ENCODE peak calls at places on chromosomes 3 and 15, in six cellular contexts. P, E, U, Y, B and K are unnamed samples.

GRCh38 chr3:21436846-21437245 is 314.2 kb downstream of the ZNF385D start:
- DNase-seq in P (peak), E (no peak), U (no peak), Y (no peak), B (no peak), K (no peak)

GRCh38 chr3:23944861-23945652 is at the start of gene NR1D2:
- DNase-seq in P (peak), E (peak), U (peak), Y (peak), B (peak), K (peak)

GRCh38 chr3:123789760-123790159 is 94.4 kb downstream of the MYLK start:
- DNase-seq in P (peak), E (no peak), U (no peak), Y (peak), B (no peak), K (no peak)

GRCh38 chr3:155032918-155033317 is 47.2 kb upstream of the MME start:
- DNase-seq in P (peak), E (peak), U (no peak), Y (peak), B (no peak), K (no peak)

GRCh38 chr15:92623435-92623834 is 32.1 kb downstream of the FAM174B start:
- DNase-seq in P (no peak), E (no peak), U (no peak), Y (no peak), B (no peak), K (no peak)

GRCh38 chr3:16048435-16049318 is 125.8 kb upstream of the GALNT15 start:
- DNase-seq in P (peak), E (peak), U (no peak), Y (peak), B (peak), K (peak)

GRCh38 chr3:71723452-71724170 is 1.6 kb downstream of the EIF4E3 start:
- DNase-seq in P (no peak), E (peak), U (no peak), Y (no peak), B (no peak), K (no peak)

GRCh38 chr3:149263856-149264255 is 42.2 kb upstream of the CP start:
- DNase-seq in P (no peak), E (no peak), U (no peak), Y (no peak), B (no peak), K (no peak)

GRCh38 chr15:48603123-48603500 is 42.4 kb downstream of the FBN1 start:
- DNase-seq in P (peak), E (no peak), U (no peak), Y (no peak), B (no peak), K (peak)

GRCh38 chr3:120622870-120623718 is 27.0 kb downstream of the NDUFB4 start:
- DNase-seq in P (peak), E (peak), U (no peak), Y (peak), B (no peak), K (peak)

GRCh38 chr3:54427951-54428871 is 305.9 kb downstream of the CACNA2D3 start:
- DNase-seq in P (peak), E (peak), U (no peak), Y (peak), B (peak), K (peak)

GRCh38 chr15:85580914-85581313 is 200.5 kb downstream of the AKAP13 start:
- DNase-seq in P (no peak), E (no peak), U (no peak), Y (no peak), B (no peak), K (no peak)

DNA sequence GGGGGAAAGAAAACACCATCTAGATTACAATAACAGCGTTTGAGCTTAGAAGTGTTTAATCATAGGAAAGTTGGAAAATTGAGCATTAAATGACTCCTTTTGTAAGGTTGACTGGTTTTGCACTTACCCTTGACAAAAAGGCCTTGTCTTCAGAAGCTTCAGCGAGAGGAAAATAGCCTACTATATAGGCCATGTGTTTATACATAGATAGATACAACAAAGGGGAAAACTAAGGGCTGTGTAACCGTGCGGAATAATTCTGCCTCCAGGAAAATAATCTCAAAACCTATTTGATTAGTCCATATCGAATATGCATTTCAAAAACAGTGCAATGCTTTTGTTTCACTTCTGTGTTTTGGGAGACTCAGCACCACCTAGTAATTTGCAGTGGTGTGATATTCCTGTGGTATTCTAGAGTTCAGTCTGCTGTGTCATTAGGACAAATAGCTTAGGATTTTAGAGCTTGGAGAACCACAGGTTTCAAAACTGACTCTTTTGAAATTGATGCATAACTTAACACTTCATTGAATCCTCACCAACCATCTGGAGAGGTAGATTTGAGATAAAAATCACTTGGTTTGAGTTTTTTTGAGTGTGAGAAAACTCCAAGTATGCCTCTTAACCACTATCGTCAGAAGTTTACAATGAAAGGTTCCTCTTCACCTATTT is 1.8 kb downstream of the ARHGAP31 start:
- DNase-seq in P (no peak), E (no peak), U (no peak), Y (peak), B (no peak), K (no peak)
- H3K9ac ChIP-seq in P (peak), E (peak), U (peak), Y (peak), B (no peak), K (no peak)

DNA sequence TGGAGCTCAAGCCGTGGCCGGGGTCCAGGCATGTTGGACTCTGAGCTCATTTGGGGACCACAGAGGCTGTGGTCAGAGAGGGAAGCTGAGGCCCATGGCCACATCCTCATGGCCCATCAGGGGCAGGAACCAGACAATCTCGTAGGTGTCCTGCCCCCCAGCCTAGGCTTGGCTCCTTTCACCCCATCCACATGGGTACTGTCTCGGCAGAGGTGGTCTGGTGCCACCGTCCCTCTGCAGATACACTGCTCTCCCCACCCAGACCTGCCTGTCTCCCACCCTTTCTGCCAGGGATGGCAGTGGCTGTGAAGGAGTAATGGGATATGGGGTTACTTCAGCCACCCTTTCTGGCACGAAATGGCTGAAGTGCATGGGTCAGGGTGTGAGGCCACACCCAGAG is 7.9 kb downstream of the PRSS50 start:
- DNase-seq in P (no peak), E (no peak), U (no peak), Y (no peak), B (no peak), K (peak)
- H3K9ac ChIP-seq in P (no peak), E (no peak), U (no peak), Y (no peak), B (no peak), K (no peak)

DNA sequence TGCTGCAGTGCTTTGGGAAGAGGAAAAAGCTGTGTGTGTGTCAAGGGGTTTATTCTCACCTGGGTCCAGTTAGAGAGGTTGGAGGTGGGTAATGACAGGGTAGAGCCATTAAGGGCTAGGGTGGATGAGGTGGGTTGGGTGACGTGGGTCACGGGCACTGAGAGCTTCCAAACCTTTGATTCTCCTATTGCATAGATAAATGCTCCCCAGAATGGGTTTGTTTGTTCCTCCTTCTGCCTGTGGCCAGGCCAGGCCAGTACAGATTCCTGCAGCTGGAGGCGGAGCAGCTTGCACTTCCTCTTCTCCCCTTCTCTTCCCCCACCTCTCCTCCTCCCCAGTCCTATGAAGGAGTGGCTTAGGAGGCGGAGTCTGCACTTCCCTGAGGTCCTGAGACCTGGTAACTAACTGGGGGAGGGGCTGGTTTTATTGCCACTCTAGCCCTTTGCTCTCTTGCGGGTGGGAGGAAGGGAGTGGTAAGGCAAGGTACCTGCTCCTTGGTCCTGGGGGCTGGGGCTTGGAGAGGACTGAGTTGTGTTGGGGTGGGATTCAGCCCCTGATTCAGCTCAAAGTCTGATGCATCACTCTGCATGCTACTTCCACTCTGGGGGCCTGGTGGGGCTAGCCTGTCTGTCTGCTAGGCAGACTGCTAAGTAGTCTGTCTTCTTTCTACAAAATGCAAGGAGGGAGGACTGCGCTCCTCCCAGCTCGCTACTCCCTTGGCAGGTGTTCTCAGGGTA is 3.5 kb downstream of the SPINT1 start:
- DNase-seq in P (peak), E (peak), U (peak), Y (no peak), B (peak), K (peak)
- H3K9ac ChIP-seq in P (peak), E (no peak), U (peak), Y (no peak), B (no peak), K (no peak)

DNA sequence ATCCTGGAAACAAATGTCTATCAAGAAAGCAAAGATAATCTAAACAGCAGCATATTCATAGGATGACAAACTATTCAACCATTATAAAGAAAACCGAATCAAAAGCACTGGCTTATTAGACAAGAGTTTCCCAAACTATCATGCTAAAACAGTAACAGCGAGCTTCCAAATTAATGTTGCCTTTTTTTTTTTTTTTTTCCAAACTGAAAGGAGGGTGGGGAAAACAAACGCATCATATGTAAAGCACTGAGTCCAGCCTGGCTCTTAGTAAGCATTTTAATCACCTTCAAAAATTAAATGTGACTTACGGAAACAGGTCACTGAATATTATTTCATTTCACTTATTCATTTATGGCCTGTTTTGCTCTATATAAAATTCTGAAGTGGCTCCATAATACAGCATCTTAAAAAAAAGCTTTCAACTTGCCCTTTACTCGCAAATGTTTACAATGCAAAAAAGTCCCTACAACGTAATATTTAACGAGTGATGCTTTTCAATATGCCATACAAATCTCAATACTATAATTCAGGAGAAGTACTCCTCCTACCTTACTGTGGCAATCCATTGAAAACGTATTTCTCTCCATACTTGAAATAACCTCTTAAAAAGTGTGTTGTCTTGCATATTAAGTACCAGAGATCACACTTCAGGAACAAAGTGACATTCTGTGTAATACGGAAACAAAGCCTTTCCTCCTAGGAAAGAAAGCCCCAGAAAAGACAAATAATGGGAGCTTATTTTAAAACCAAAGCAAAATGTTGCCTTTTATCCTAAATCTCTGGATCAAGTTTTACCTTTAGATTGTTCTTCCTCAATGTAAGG is 2.1 kb downstream of the TJP1 start:
- DNase-seq in P (peak), E (no peak), U (no peak), Y (no peak), B (no peak), K (no peak)
- H3K9ac ChIP-seq in P (peak), E (no peak), U (peak), Y (peak), B (peak), K (peak)

GRCh38 chr15:96322401-96323249 is 7.9 kb upstream of the NR2F2 start:
- DNase-seq in P (peak), E (no peak), U (peak), Y (no peak), B (no peak), K (peak)
- H3K9ac ChIP-seq in P (no peak), E (peak), U (peak), Y (peak), B (peak), K (no peak)

DNA sequence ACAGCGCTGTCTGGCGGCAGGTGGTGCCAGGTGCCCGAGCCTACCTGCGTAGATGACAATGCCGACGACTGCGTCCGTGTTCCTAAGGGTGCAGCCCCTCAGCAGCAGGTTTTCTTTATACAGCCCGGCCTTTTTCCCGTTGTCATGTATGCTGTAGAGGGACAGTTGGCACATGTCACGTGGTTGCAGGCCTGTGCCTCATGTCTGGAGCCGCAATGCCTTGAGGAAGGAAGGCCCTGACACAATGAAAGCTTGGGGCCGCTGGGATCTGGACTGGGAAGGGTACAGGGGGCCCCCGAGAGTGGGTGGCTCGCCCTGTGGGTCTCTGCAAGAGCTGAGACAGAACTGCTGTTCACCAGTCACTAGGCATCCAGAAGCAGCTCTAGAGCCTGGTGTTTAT is 136.0 kb downstream of the ATP10A start:
- DNase-seq in P (no peak), E (no peak), U (no peak), Y (no peak), B (no peak), K (no peak)
- H3K9ac ChIP-seq in P (no peak), E (no peak), U (no peak), Y (no peak), B (no peak), K (no peak)

GRCh38 chr15:40927497-40928346 is 1.4 kb upstream of the DLL4 start:
- DNase-seq in P (no peak), E (peak), U (peak), Y (peak), B (no peak), K (no peak)
- H3K9ac ChIP-seq in P (no peak), E (no peak), U (peak), Y (no peak), B (no peak), K (no peak)

GRCh38 chr3:58463942-58464271 is 28.0 kb upstream of the KCTD6 start:
- DNase-seq in P (no peak), E (no peak), U (no peak), Y (no peak), B (no peak), K (no peak)
- H3K9ac ChIP-seq in P (no peak), E (no peak), U (no peak), Y (no peak), B (no peak), K (no peak)